ENCODE peak calls at places on chromosomes 16 and 17, in eight cellular contexts. One of them, this sample, is unnamed.

GRCh38 chr17:74971842-74972106 is 785 bp downstream of the HID1 start:
- DNase-seq in left ventricle myocardium inferior: no peak
- DNase-seq in transverse colon: no peak
- DNase-seq in vagina: no peak
- DNase-seq in H9: no peak
- DNase-seq in prostate gland: no peak
- DNase-seq in psoas muscle: no peak
- DNase-seq in cardiac muscle cell: no peak
- DNase-seq in this sample: no peak

GRCh38 chr16:58024673-58025350 is 742 bp upstream of the MMP15 start:
- DNase-seq in cardiac muscle cell: peak
- DNase-seq in psoas muscle: peak
- DNase-seq in left ventricle myocardium inferior: peak
- DNase-seq in prostate gland: no peak
- DNase-seq in H9: peak
- DNase-seq in vagina: no peak
- DNase-seq in transverse colon: peak
- DNase-seq in this sample: no peak

GRCh38 chr16:86618431-86619262 is 40.3 kb downstream of the FOXL1 start:
- DNase-seq in vagina: no peak
- DNase-seq in H9: no peak
- DNase-seq in psoas muscle: no peak
- DNase-seq in transverse colon: no peak
- DNase-seq in prostate gland: no peak
- DNase-seq in left ventricle myocardium inferior: no peak
- DNase-seq in cardiac muscle cell: no peak
- DNase-seq in this sample: no peak

GRCh38 chr16:82439678-82440293 is 187.0 kb upstream of the CDH13 start:
- DNase-seq in left ventricle myocardium inferior: no peak
- DNase-seq in cardiac muscle cell: peak
- DNase-seq in psoas muscle: no peak
- DNase-seq in vagina: no peak
- DNase-seq in H9: peak
- DNase-seq in prostate gland: no peak
- DNase-seq in transverse colon: no peak
- DNase-seq in this sample: peak

GRCh38 chr16:23374721-23375120 is 72.6 kb downstream of the SCNN1B start:
- DNase-seq in cardiac muscle cell: no peak
- DNase-seq in transverse colon: peak
- DNase-seq in vagina: no peak
- DNase-seq in H9: peak
- DNase-seq in psoas muscle: no peak
- DNase-seq in prostate gland: no peak
- DNase-seq in left ventricle myocardium inferior: no peak
- DNase-seq in this sample: no peak

GRCh38 chr17:79938696-79939435 is 96.8 kb downstream of the TBC1D16 start:
- DNase-seq in prostate gland: no peak
- DNase-seq in vagina: no peak
- DNase-seq in H9: no peak
- DNase-seq in transverse colon: no peak
- DNase-seq in cardiac muscle cell: no peak
- DNase-seq in psoas muscle: peak
- DNase-seq in left ventricle myocardium inferior: no peak
- DNase-seq in this sample: no peak

GRCh38 chr17:50344712-50345380 is 1.1 kb upstream of the XYLT2 start:
- DNase-seq in prostate gland: no peak
- DNase-seq in vagina: no peak
- DNase-seq in cardiac muscle cell: no peak
- DNase-seq in transverse colon: no peak
- DNase-seq in H9: peak
- DNase-seq in psoas muscle: no peak
- DNase-seq in left ventricle myocardium inferior: no peak
- DNase-seq in this sample: no peak

GRCh38 chr17:71760062-71760720 is 360.6 kb upstream of the SOX9 start:
- DNase-seq in cardiac muscle cell: no peak
- DNase-seq in psoas muscle: no peak
- DNase-seq in transverse colon: no peak
- DNase-seq in vagina: no peak
- DNase-seq in prostate gland: no peak
- DNase-seq in left ventricle myocardium inferior: no peak
- DNase-seq in H9: no peak
- DNase-seq in this sample: peak

GRCh38 chr17:26782153-26782552 is 511.8 kb upstream of the WSB1 start:
- DNase-seq in prostate gland: no peak
- DNase-seq in vagina: peak
- DNase-seq in psoas muscle: no peak
- DNase-seq in cardiac muscle cell: no peak
- DNase-seq in left ventricle myocardium inferior: no peak
- DNase-seq in H9: no peak
- DNase-seq in transverse colon: no peak
- DNase-seq in this sample: no peak

GRCh38 chr16:80585764-80586163 is 45.0 kb downstream of the DYNLRB2 start:
- DNase-seq in vagina: no peak
- DNase-seq in cardiac muscle cell: no peak
- DNase-seq in H9: no peak
- DNase-seq in left ventricle myocardium inferior: no peak
- DNase-seq in prostate gland: no peak
- DNase-seq in transverse colon: no peak
- DNase-seq in psoas muscle: no peak
- DNase-seq in this sample: no peak

GRCh38 chr17:75105269-75106080 is 4.3 kb upstream of the ARMC7 start:
- DNase-seq in left ventricle myocardium inferior: no peak
- DNase-seq in H9: peak
- DNase-seq in psoas muscle: peak
- DNase-seq in prostate gland: peak
- DNase-seq in cardiac muscle cell: peak
- DNase-seq in vagina: no peak
- DNase-seq in transverse colon: peak
- DNase-seq in this sample: peak

GRCh38 chr16:82023206-82023605 is 11.8 kb upstream of the HSD17B2 start:
- DNase-seq in H9: no peak
- DNase-seq in cardiac muscle cell: no peak
- DNase-seq in psoas muscle: no peak
- DNase-seq in prostate gland: no peak
- DNase-seq in transverse colon: no peak
- DNase-seq in left ventricle myocardium inferior: no peak
- DNase-seq in vagina: no peak
- DNase-seq in this sample: no peak

GRCh38 chr17:62614142-62614541 is 13.3 kb upstream of the MRC2 start:
- DNase-seq in psoas muscle: peak
- DNase-seq in vagina: no peak
- DNase-seq in left ventricle myocardium inferior: no peak
- DNase-seq in H9: no peak
- DNase-seq in cardiac muscle cell: peak
- DNase-seq in prostate gland: no peak
- DNase-seq in transverse colon: no peak
- DNase-seq in this sample: no peak

GRCh38 chr17:47189732-47190621 is 882 bp upstream of the CDC27 start:
- DNase-seq in psoas muscle: no peak
- DNase-seq in prostate gland: no peak
- DNase-seq in cardiac muscle cell: no peak
- DNase-seq in left ventricle myocardium inferior: no peak
- DNase-seq in H9: no peak
- DNase-seq in transverse colon: no peak
- DNase-seq in vagina: no peak
- DNase-seq in this sample: no peak

GRCh38 chr16:12819126-12820117 is 15.7 kb upstream of the CPPED1 start:
- DNase-seq in left ventricle myocardium inferior: peak
- DNase-seq in prostate gland: peak
- DNase-seq in vagina: no peak
- DNase-seq in H9: peak
- DNase-seq in transverse colon: peak
- DNase-seq in cardiac muscle cell: peak
- DNase-seq in psoas muscle: peak
- DNase-seq in this sample: peak

GRCh38 chr17:20241855-20242254 is 225.5 kb downstream of the LGALS9B start:
- DNase-seq in psoas muscle: no peak
- DNase-seq in H9: no peak
- DNase-seq in prostate gland: no peak
- DNase-seq in vagina: no peak
- DNase-seq in transverse colon: no peak
- DNase-seq in cardiac muscle cell: no peak
- DNase-seq in left ventricle myocardium inferior: no peak
- DNase-seq in this sample: no peak

GRCh38 chr16:79400462-79401149 is 199.9 kb downstream of the MAF start:
- DNase-seq in vagina: no peak
- DNase-seq in prostate gland: no peak
- DNase-seq in cardiac muscle cell: no peak
- DNase-seq in left ventricle myocardium inferior: no peak
- DNase-seq in psoas muscle: no peak
- DNase-seq in transverse colon: peak
- DNase-seq in H9: no peak
- DNase-seq in this sample: no peak

GRCh38 chr16:11547517-11547916 is 39.2 kb downstream of the LITAF start:
- DNase-seq in left ventricle myocardium inferior: no peak
- DNase-seq in prostate gland: no peak
- DNase-seq in psoas muscle: no peak
- DNase-seq in transverse colon: no peak
- DNase-seq in vagina: no peak
- DNase-seq in cardiac muscle cell: no peak
- DNase-seq in H9: no peak
- DNase-seq in this sample: no peak
- H3K27ac ChIP-seq in left ventricle myocardium inferior: no peak
- H3K27ac ChIP-seq in prostate gland: no peak
- H3K27ac ChIP-seq in psoas muscle: no peak
- H3K27ac ChIP-seq in transverse colon: peak
- H3K27ac ChIP-seq in vagina: peak
- H3K27ac ChIP-seq in cardiac muscle cell: no peak
- H3K27ac ChIP-seq in H9: no peak
- H3K27ac ChIP-seq in this sample: no peak

DNA sequence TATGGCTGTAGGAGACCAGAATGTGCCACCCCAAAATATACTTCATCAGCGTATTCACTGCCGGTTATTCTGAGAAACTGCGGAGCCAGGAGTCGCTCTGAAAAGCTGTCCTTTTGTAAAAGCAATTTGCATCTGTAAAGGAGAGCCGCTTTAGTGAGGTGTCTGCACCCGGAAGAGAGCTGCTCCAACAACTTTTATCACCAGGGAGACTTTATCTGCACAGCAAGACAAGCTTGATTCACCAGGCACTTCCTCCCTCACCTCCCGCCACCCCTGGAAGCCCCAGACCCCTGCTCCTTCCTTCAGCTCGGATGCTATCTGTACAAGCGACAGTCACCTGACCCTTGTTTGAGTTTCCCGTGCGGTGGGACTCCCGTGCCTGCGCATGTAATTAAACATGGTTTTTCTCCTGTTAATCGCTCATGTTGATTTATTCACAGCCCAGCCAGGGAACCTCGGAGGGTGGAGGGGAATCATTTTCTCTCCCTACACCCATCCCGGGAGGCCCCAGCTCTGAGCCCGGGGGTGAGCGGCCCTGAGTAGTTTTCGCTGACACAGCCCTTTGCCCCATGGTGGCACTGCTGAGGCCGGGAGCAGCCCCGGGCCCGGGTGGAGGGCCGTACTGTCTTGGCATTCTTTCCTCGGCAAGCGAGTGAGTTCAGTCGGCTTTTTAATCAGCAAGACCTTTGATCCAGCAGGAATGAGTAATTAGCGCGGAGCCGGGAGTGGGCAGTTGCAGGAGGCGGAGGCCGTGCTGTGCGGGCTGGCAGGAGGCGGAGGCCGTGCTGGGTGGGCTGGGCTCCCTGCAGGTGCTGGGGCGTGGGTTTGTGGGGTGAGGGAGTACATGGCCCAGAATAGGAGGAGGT is 222.7 kb upstream of the CIBAR2 start:
- DNase-seq in transverse colon: peak
- DNase-seq in H9: peak
- DNase-seq in prostate gland: peak
- DNase-seq in psoas muscle: no peak
- DNase-seq in left ventricle myocardium inferior: no peak
- DNase-seq in cardiac muscle cell: peak
- DNase-seq in vagina: no peak
- DNase-seq in this sample: no peak
- TF ChIP-seq CTCF in transverse colon: no peak
- TF ChIP-seq CTCF in H9: peak
- TF ChIP-seq CTCF in prostate gland: no peak
- TF ChIP-seq CTCF in psoas muscle: no peak
- TF ChIP-seq CTCF in left ventricle myocardium inferior: no peak
- TF ChIP-seq CTCF in cardiac muscle cell: peak
- TF ChIP-seq CTCF in vagina: no peak
- TF ChIP-seq CTCF in this sample: no peak

GRCh38 chr16:1780677-1781072 is 1.7 kb downstream of the SPSB3 start:
- DNase-seq in cardiac muscle cell: no peak
- DNase-seq in H9: no peak
- DNase-seq in left ventricle myocardium inferior: no peak
- DNase-seq in prostate gland: no peak
- DNase-seq in vagina: no peak
- DNase-seq in transverse colon: no peak
- DNase-seq in psoas muscle: no peak
- DNase-seq in this sample: no peak

GRCh38 chr16:1778200-1779179 is 3.9 kb downstream of the SPSB3 start:
- DNase-seq in cardiac muscle cell: no peak
- DNase-seq in vagina: no peak
- DNase-seq in H9: no peak
- DNase-seq in left ventricle myocardium inferior: no peak
- DNase-seq in prostate gland: no peak
- DNase-seq in transverse colon: peak
- DNase-seq in psoas muscle: peak
- DNase-seq in this sample: no peak

GRCh38 chr16:1779234-1779701 is 3.1 kb downstream of the SPSB3 start:
- DNase-seq in cardiac muscle cell: no peak
- DNase-seq in left ventricle myocardium inferior: no peak
- DNase-seq in H9: no peak
- DNase-seq in psoas muscle: peak
- DNase-seq in vagina: no peak
- DNase-seq in prostate gland: no peak
- DNase-seq in transverse colon: no peak
- DNase-seq in this sample: no peak

GRCh38 chr16:1781254-1781653 is 1.1 kb downstream of the SPSB3 start:
- DNase-seq in H9: no peak
- DNase-seq in prostate gland: no peak
- DNase-seq in transverse colon: no peak
- DNase-seq in cardiac muscle cell: no peak
- DNase-seq in left ventricle myocardium inferior: no peak
- DNase-seq in psoas muscle: peak
- DNase-seq in vagina: no peak
- DNase-seq in this sample: no peak

GRCh38 chr16:1779741-1780676 is 2.4 kb downstream of the SPSB3 start:
- DNase-seq in left ventricle myocardium inferior: no peak
- DNase-seq in prostate gland: no peak
- DNase-seq in transverse colon: peak
- DNase-seq in cardiac muscle cell: no peak
- DNase-seq in vagina: no peak
- DNase-seq in H9: no peak
- DNase-seq in psoas muscle: peak
- DNase-seq in this sample: no peak
- H3K27ac ChIP-seq in left ventricle myocardium inferior: no peak
- H3K27ac ChIP-seq in prostate gland: no peak
- H3K27ac ChIP-seq in transverse colon: no peak
- H3K27ac ChIP-seq in cardiac muscle cell: no peak
- H3K27ac ChIP-seq in vagina: no peak
- H3K27ac ChIP-seq in H9: no peak
- H3K27ac ChIP-seq in psoas muscle: peak
- H3K27ac ChIP-seq in this sample: peak

GRCh38 chr17:7632492-7632894 is 2.6 kb downstream of the SHBG start:
- DNase-seq in psoas muscle: no peak
- DNase-seq in cardiac muscle cell: peak
- DNase-seq in H9: peak
- DNase-seq in transverse colon: peak
- DNase-seq in vagina: no peak
- DNase-seq in left ventricle myocardium inferior: no peak
- DNase-seq in prostate gland: no peak
- DNase-seq in this sample: peak
- TF ChIP-seq CTCF in psoas muscle: peak
- TF ChIP-seq CTCF in cardiac muscle cell: peak
- TF ChIP-seq CTCF in H9: peak
- TF ChIP-seq CTCF in transverse colon: peak
- TF ChIP-seq CTCF in vagina: peak
- TF ChIP-seq CTCF in left ventricle myocardium inferior: peak
- TF ChIP-seq CTCF in prostate gland: peak
- TF ChIP-seq CTCF in this sample: no peak

GRCh38 chr16:73016488-73016830 is 31.5 kb downstream of the ZFHX3 start:
- DNase-seq in prostate gland: no peak
- DNase-seq in left ventricle myocardium inferior: no peak
- DNase-seq in H9: no peak
- DNase-seq in psoas muscle: no peak
- DNase-seq in cardiac muscle cell: no peak
- DNase-seq in vagina: no peak
- DNase-seq in transverse colon: no peak
- DNase-seq in this sample: no peak
- H3K27ac ChIP-seq in prostate gland: peak
- H3K27ac ChIP-seq in left ventricle myocardium inferior: no peak
- H3K27ac ChIP-seq in H9: no peak
- H3K27ac ChIP-seq in psoas muscle: peak
- H3K27ac ChIP-seq in cardiac muscle cell: peak
- H3K27ac ChIP-seq in vagina: no peak
- H3K27ac ChIP-seq in transverse colon: peak
- H3K27ac ChIP-seq in this sample: no peak

This sample was measured in RWPE1.